ENCODE peak calls at places on chromosomes 3 and 15, in ten cellular contexts. One of them, this sample, is unnamed.
A peak's percentile ranks its signal among the peaks of the same experiment; 100 is the strongest.

GRCh38 chr15:84859651-84860050 is 24.8 kb upstream of the SLC28A1 start:
- ATAC-seq in A549: no peak
- ATAC-seq in HepG2: no peak
- ATAC-seq in HCT116: peak; percentile 20
- ATAC-seq in PC-3: no peak
- ATAC-seq in left lung: no peak
- ATAC-seq in body of pancreas: no peak
- ATAC-seq in right lobe of liver: no peak
- ATAC-seq in Panc1: no peak
- ATAC-seq in IMR-90: no peak
- ATAC-seq in this sample: no peak

GRCh38 chr15:101099183-101099582 is 152.7 kb downstream of the CHSY1 start:
- ATAC-seq in A549: no peak
- ATAC-seq in HepG2: no peak
- ATAC-seq in HCT116: no peak
- ATAC-seq in PC-3: no peak
- ATAC-seq in left lung: no peak
- ATAC-seq in body of pancreas: no peak
- ATAC-seq in right lobe of liver: no peak
- ATAC-seq in Panc1: no peak
- ATAC-seq in IMR-90: no peak
- ATAC-seq in this sample: no peak

GRCh38 chr3:178765472-178765871 is 229.2 kb downstream of the KCNMB2 start:
- ATAC-seq in A549: no peak
- ATAC-seq in HepG2: no peak
- ATAC-seq in HCT116: no peak
- ATAC-seq in PC-3: no peak
- ATAC-seq in left lung: no peak
- ATAC-seq in body of pancreas: no peak
- ATAC-seq in right lobe of liver: no peak
- ATAC-seq in Panc1: no peak
- ATAC-seq in IMR-90: no peak
- ATAC-seq in this sample: no peak

GRCh38 chr3:145650170-145650569 is 510.8 kb downstream of the PLOD2 start:
- ATAC-seq in A549: no peak
- ATAC-seq in HepG2: peak; percentile 39
- ATAC-seq in HCT116: no peak
- ATAC-seq in PC-3: no peak
- ATAC-seq in left lung: no peak
- ATAC-seq in body of pancreas: no peak
- ATAC-seq in right lobe of liver: no peak
- ATAC-seq in Panc1: no peak
- ATAC-seq in IMR-90: no peak
- ATAC-seq in this sample: no peak

GRCh38 chr15:24848050-24848449 is 106.7 kb upstream of the SNRPN start:
- ATAC-seq in A549: no peak
- ATAC-seq in HepG2: no peak
- ATAC-seq in HCT116: no peak
- ATAC-seq in PC-3: no peak
- ATAC-seq in left lung: no peak
- ATAC-seq in body of pancreas: peak; percentile 35
- ATAC-seq in right lobe of liver: no peak
- ATAC-seq in Panc1: no peak
- ATAC-seq in IMR-90: peak; percentile 66
- ATAC-seq in this sample: peak; percentile 25

GRCh38 chr3:32113981-32114566 is 7.7 kb downstream of the GPD1L start:
- ATAC-seq in A549: no peak
- ATAC-seq in HepG2: no peak
- ATAC-seq in HCT116: no peak
- ATAC-seq in PC-3: no peak
- ATAC-seq in left lung: no peak
- ATAC-seq in body of pancreas: no peak
- ATAC-seq in right lobe of liver: no peak
- ATAC-seq in Panc1: no peak
- ATAC-seq in IMR-90: no peak
- ATAC-seq in this sample: no peak

GRCh38 chr3:119562307-119562961 is 3.0 kb upstream of the CD80 start:
- ATAC-seq in A549: no peak
- ATAC-seq in HepG2: peak; percentile 38
- ATAC-seq in HCT116: no peak
- ATAC-seq in PC-3: no peak
- ATAC-seq in left lung: peak; percentile 45
- ATAC-seq in body of pancreas: no peak
- ATAC-seq in right lobe of liver: peak; percentile 67
- ATAC-seq in Panc1: no peak
- ATAC-seq in IMR-90: no peak
- ATAC-seq in this sample: no peak

GRCh38 chr3:119662604-119663377 is 2.4 kb upstream of the POPDC2 start:
- ATAC-seq in A549: no peak
- ATAC-seq in HepG2: no peak
- ATAC-seq in HCT116: no peak
- ATAC-seq in PC-3: peak; percentile 45
- ATAC-seq in left lung: peak; percentile 20
- ATAC-seq in body of pancreas: no peak
- ATAC-seq in right lobe of liver: no peak
- ATAC-seq in Panc1: no peak
- ATAC-seq in IMR-90: peak; percentile 78
- ATAC-seq in this sample: no peak

GRCh38 chr3:65376426-65376825 is 662.3 kb downstream of the MAGI1 start:
- ATAC-seq in A549: no peak
- ATAC-seq in HepG2: no peak
- ATAC-seq in HCT116: no peak
- ATAC-seq in PC-3: no peak
- ATAC-seq in left lung: no peak
- ATAC-seq in body of pancreas: no peak
- ATAC-seq in right lobe of liver: no peak
- ATAC-seq in Panc1: no peak
- ATAC-seq in IMR-90: no peak
- ATAC-seq in this sample: no peak

GRCh38 chr3:136270179-136270578 is 20.0 kb downstream of the PCCB start:
- ATAC-seq in A549: no peak
- ATAC-seq in HepG2: no peak
- ATAC-seq in HCT116: no peak
- ATAC-seq in PC-3: no peak
- ATAC-seq in left lung: no peak
- ATAC-seq in body of pancreas: no peak
- ATAC-seq in right lobe of liver: no peak
- ATAC-seq in Panc1: no peak
- ATAC-seq in IMR-90: no peak
- ATAC-seq in this sample: no peak

DNA sequence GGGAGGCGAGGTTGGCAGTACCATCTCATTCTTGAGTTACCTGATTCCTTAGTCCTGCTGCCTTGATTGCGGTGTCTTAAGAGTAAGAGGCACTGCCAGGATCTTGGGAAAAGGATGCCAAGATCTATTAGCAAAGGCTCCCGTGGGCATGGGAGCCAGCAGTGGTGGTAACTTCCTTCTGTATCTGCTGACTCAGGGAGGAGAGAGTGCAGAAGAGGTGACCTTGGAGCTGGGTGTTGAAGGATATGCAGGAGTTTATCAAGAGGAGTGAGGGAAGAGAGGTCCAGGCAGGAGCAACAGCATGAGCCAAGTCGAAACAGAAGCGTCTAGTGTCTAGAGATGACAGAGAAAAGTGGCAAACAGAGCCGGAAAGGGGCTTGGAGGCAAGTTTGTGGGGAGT is 4.5 kb downstream of the MESP2 start:
- ATAC-seq in A549: no peak
- ATAC-seq in HepG2: no peak
- ATAC-seq in HCT116: no peak
- ATAC-seq in PC-3: no peak
- ATAC-seq in left lung: no peak
- ATAC-seq in body of pancreas: no peak
- ATAC-seq in right lobe of liver: no peak
- ATAC-seq in Panc1: no peak
- ATAC-seq in IMR-90: no peak
- ATAC-seq in this sample: no peak
- H3K4me3 ChIP-seq in A549: no peak overlapping the region
- H3K4me3 ChIP-seq in HepG2: no peak overlapping the region
- H3K4me3 ChIP-seq in HCT116: no peak overlapping the region
- H3K4me3 ChIP-seq in PC-3: no peak overlapping the region
- H3K4me3 ChIP-seq in left lung: no peak overlapping the region
- H3K4me3 ChIP-seq in body of pancreas: no peak overlapping the region
- H3K4me3 ChIP-seq in right lobe of liver: no peak overlapping the region
- H3K4me3 ChIP-seq in Panc1: no peak overlapping the region
- H3K4me3 ChIP-seq in IMR-90: no peak overlapping the region
- H3K4me3 ChIP-seq in this sample: no peak overlapping the region

GRCh38 chr3:168455814-168456213 is 360.1 kb upstream of the GOLIM4 start:
- ATAC-seq in A549: no peak
- ATAC-seq in HepG2: no peak
- ATAC-seq in HCT116: no peak
- ATAC-seq in PC-3: no peak
- ATAC-seq in left lung: no peak
- ATAC-seq in body of pancreas: no peak
- ATAC-seq in right lobe of liver: no peak
- ATAC-seq in Panc1: no peak
- ATAC-seq in IMR-90: no peak
- ATAC-seq in this sample: no peak
- H3K27ac ChIP-seq in A549: no peak overlapping the region
- H3K27ac ChIP-seq in HepG2: no peak overlapping the region
- H3K27ac ChIP-seq in HCT116: no peak overlapping the region
- H3K27ac ChIP-seq in PC-3: no peak overlapping the region
- H3K27ac ChIP-seq in left lung: no peak overlapping the region
- H3K27ac ChIP-seq in body of pancreas: no peak overlapping the region
- H3K27ac ChIP-seq in right lobe of liver: no peak overlapping the region
- H3K27ac ChIP-seq in Panc1: no peak overlapping the region
- H3K27ac ChIP-seq in IMR-90: no peak overlapping the region
- H3K27ac ChIP-seq in this sample: no peak overlapping the region

DNA sequence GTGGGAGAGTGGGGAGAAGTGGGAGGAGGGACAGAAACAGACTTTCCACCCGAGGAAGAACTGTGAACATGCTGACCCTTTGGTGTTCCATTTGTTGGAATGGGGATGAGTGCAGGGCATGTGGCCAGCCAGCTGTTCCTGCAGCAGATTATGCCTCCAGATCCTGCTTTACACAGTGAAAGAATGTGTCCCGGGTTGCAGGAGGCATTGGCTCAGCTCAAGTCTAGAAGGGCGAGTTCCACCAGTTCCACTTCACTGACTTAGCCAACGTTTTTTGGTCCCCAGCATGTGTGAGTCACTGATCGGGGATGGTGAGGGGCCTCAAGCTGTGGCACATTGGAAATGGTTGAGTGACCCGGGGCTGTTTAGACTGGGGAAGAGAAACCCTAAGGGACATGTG is 307.0 kb upstream of the ROPN1 start:
- ATAC-seq in A549: no peak
- ATAC-seq in HepG2: no peak
- ATAC-seq in HCT116: no peak
- ATAC-seq in PC-3: no peak
- ATAC-seq in left lung: no peak
- ATAC-seq in body of pancreas: no peak
- ATAC-seq in right lobe of liver: no peak
- ATAC-seq in Panc1: no peak
- ATAC-seq in IMR-90: no peak
- ATAC-seq in this sample: no peak
- H3K4me3 ChIP-seq in A549: no peak overlapping the region
- H3K4me3 ChIP-seq in HepG2: no peak overlapping the region
- H3K4me3 ChIP-seq in HCT116: no peak overlapping the region
- H3K4me3 ChIP-seq in PC-3: no peak overlapping the region
- H3K4me3 ChIP-seq in left lung: no peak overlapping the region
- H3K4me3 ChIP-seq in body of pancreas: no peak overlapping the region
- H3K4me3 ChIP-seq in right lobe of liver: no peak overlapping the region
- H3K4me3 ChIP-seq in Panc1: no peak overlapping the region
- H3K4me3 ChIP-seq in IMR-90: no peak overlapping the region
- H3K4me3 ChIP-seq in this sample: no peak overlapping the region

GRCh38 chr15:38049876-38050275 is 115.4 kb downstream of the TMCO5A start:
- ATAC-seq in A549: no peak
- ATAC-seq in HepG2: no peak
- ATAC-seq in HCT116: no peak
- ATAC-seq in PC-3: peak; percentile 72
- ATAC-seq in left lung: peak; percentile 28
- ATAC-seq in body of pancreas: no peak
- ATAC-seq in right lobe of liver: peak; percentile 46
- ATAC-seq in Panc1: no peak
- ATAC-seq in IMR-90: no peak
- ATAC-seq in this sample: no peak
- H3K27ac ChIP-seq in A549: no peak overlapping the region
- H3K27ac ChIP-seq in HepG2: no peak overlapping the region
- H3K27ac ChIP-seq in HCT116: no peak overlapping the region
- H3K27ac ChIP-seq in PC-3: peak overlapping the region; percentile 54
- H3K27ac ChIP-seq in left lung: no peak overlapping the region
- H3K27ac ChIP-seq in body of pancreas: no peak overlapping the region
- H3K27ac ChIP-seq in right lobe of liver: peak overlapping the region; percentile 25
- H3K27ac ChIP-seq in Panc1: no peak overlapping the region
- H3K27ac ChIP-seq in IMR-90: no peak overlapping the region
- H3K27ac ChIP-seq in this sample: no peak overlapping the region

GRCh38 chr3:124121379-124122336 is 129.7 kb upstream of the ROPN1 start:
- ATAC-seq in A549: no peak
- ATAC-seq in HepG2: no peak
- ATAC-seq in HCT116: no peak
- ATAC-seq in PC-3: no peak
- ATAC-seq in left lung: no peak
- ATAC-seq in body of pancreas: no peak
- ATAC-seq in right lobe of liver: no peak
- ATAC-seq in Panc1: no peak
- ATAC-seq in IMR-90: no peak
- ATAC-seq in this sample: no peak

GRCh38 chr3:124118397-124118796 is 126.5 kb upstream of the ROPN1 start:
- ATAC-seq in A549: peak; percentile 54
- ATAC-seq in HepG2: no peak
- ATAC-seq in HCT116: no peak
- ATAC-seq in PC-3: peak; percentile 71
- ATAC-seq in left lung: no peak
- ATAC-seq in body of pancreas: no peak
- ATAC-seq in right lobe of liver: no peak
- ATAC-seq in Panc1: no peak
- ATAC-seq in IMR-90: peak; percentile 27
- ATAC-seq in this sample: no peak

GRCh38 chr3:124117486-124117885 is 125.6 kb upstream of the ROPN1 start:
- ATAC-seq in A549: peak; percentile 44
- ATAC-seq in HepG2: no peak
- ATAC-seq in HCT116: no peak
- ATAC-seq in PC-3: peak; percentile 16
- ATAC-seq in left lung: peak; percentile 44
- ATAC-seq in body of pancreas: no peak
- ATAC-seq in right lobe of liver: peak; percentile 47
- ATAC-seq in Panc1: no peak
- ATAC-seq in IMR-90: peak; percentile 53
- ATAC-seq in this sample: no peak

GRCh38 chr3:124115965-124116364 is 124.0 kb upstream of the ROPN1 start:
- ATAC-seq in A549: no peak
- ATAC-seq in HepG2: no peak
- ATAC-seq in HCT116: no peak
- ATAC-seq in PC-3: no peak
- ATAC-seq in left lung: peak; percentile 16
- ATAC-seq in body of pancreas: no peak
- ATAC-seq in right lobe of liver: no peak
- ATAC-seq in Panc1: no peak
- ATAC-seq in IMR-90: no peak
- ATAC-seq in this sample: no peak

GRCh38 chr3:124119056-124119721 is 127.3 kb upstream of the ROPN1 start:
- ATAC-seq in A549: peak; percentile 72
- ATAC-seq in HepG2: no peak
- ATAC-seq in HCT116: no peak
- ATAC-seq in PC-3: peak; percentile 84
- ATAC-seq in left lung: peak; percentile 45
- ATAC-seq in body of pancreas: no peak
- ATAC-seq in right lobe of liver: peak; percentile 33
- ATAC-seq in Panc1: peak; percentile 42
- ATAC-seq in IMR-90: peak; percentile 92
- ATAC-seq in this sample: no peak
- H3K4me3 ChIP-seq in A549: no peak overlapping the region
- H3K4me3 ChIP-seq in HepG2: no peak overlapping the region
- H3K4me3 ChIP-seq in HCT116: no peak overlapping the region
- H3K4me3 ChIP-seq in PC-3: peak overlapping the region; percentile 50
- H3K4me3 ChIP-seq in left lung: no peak overlapping the region
- H3K4me3 ChIP-seq in body of pancreas: no peak overlapping the region
- H3K4me3 ChIP-seq in right lobe of liver: no peak overlapping the region
- H3K4me3 ChIP-seq in Panc1: no peak overlapping the region
- H3K4me3 ChIP-seq in IMR-90: no peak overlapping the region
- H3K4me3 ChIP-seq in this sample: no peak overlapping the region

This sample was measured in gastroesophageal sphincter.